ENCODE peak calls at places on chromosomes 1 and 21, in six cellular contexts. One of them, this sample, is unnamed.

GRCh38 chr1:156504062-156504813 is 3.7 kb upstream of the MEF2D start:
- DNase-seq in GM20000: no peak
- DNase-seq in cardiac muscle cell: peak
- DNase-seq in HFFc6: no peak
- DNase-seq in CD8-positive, alpha-beta T cell: no peak
- DNase-seq in fibroblast of villous mesenchyme: no peak
- DNase-seq in this sample: no peak

GRCh38 chr21:43335119-43335518 is 91.8 kb downstream of the SIK1 start:
- DNase-seq in GM20000: no peak
- DNase-seq in cardiac muscle cell: no peak
- DNase-seq in HFFc6: no peak
- DNase-seq in CD8-positive, alpha-beta T cell: no peak
- DNase-seq in fibroblast of villous mesenchyme: no peak
- DNase-seq in this sample: no peak

GRCh38 chr1:47823016-47823843 is 174.0 kb downstream of the TRABD2B start:
- DNase-seq in GM20000: no peak
- DNase-seq in cardiac muscle cell: no peak
- DNase-seq in HFFc6: no peak
- DNase-seq in CD8-positive, alpha-beta T cell: no peak
- DNase-seq in fibroblast of villous mesenchyme: no peak
- DNase-seq in this sample: no peak

GRCh38 chr21:30958737-30959136 is 77.4 kb upstream of the KRTAP11-1 start:
- DNase-seq in GM20000: no peak
- DNase-seq in cardiac muscle cell: no peak
- DNase-seq in HFFc6: no peak
- DNase-seq in CD8-positive, alpha-beta T cell: no peak
- DNase-seq in fibroblast of villous mesenchyme: no peak
- DNase-seq in this sample: no peak

GRCh38 chr21:42433946-42434551 is 30.3 kb downstream of the UBASH3A start:
- DNase-seq in GM20000: no peak
- DNase-seq in cardiac muscle cell: no peak
- DNase-seq in HFFc6: no peak
- DNase-seq in CD8-positive, alpha-beta T cell: no peak
- DNase-seq in fibroblast of villous mesenchyme: no peak
- DNase-seq in this sample: no peak

GRCh38 chr21:28684351-28684750 is 308.3 kb downstream of the LTN1 start:
- DNase-seq in GM20000: no peak
- DNase-seq in cardiac muscle cell: peak
- DNase-seq in HFFc6: no peak
- DNase-seq in CD8-positive, alpha-beta T cell: no peak
- DNase-seq in fibroblast of villous mesenchyme: no peak
- DNase-seq in this sample: no peak

GRCh38 chr1:42743302-42744029 is 3.4 kb upstream of the CLDN19 start:
- DNase-seq in GM20000: no peak
- DNase-seq in cardiac muscle cell: no peak
- DNase-seq in HFFc6: peak
- DNase-seq in CD8-positive, alpha-beta T cell: no peak
- DNase-seq in fibroblast of villous mesenchyme: no peak
- DNase-seq in this sample: no peak

GRCh38 chr1:81681570-81681969 is 119.2 kb upstream of the ADGRL2 start:
- DNase-seq in GM20000: no peak
- DNase-seq in cardiac muscle cell: peak
- DNase-seq in HFFc6: peak
- DNase-seq in CD8-positive, alpha-beta T cell: no peak
- DNase-seq in fibroblast of villous mesenchyme: peak
- DNase-seq in this sample: no peak

GRCh38 chr1:178724386-178724733 is 684 bp upstream of the RALGPS2 start:
- DNase-seq in GM20000: peak
- DNase-seq in cardiac muscle cell: no peak
- DNase-seq in HFFc6: no peak
- DNase-seq in CD8-positive, alpha-beta T cell: no peak
- DNase-seq in fibroblast of villous mesenchyme: no peak
- DNase-seq in this sample: no peak

GRCh38 chr21:42118901-42119300 is 47.8 kb downstream of the UMODL1 start:
- DNase-seq in GM20000: no peak
- DNase-seq in cardiac muscle cell: no peak
- DNase-seq in HFFc6: no peak
- DNase-seq in CD8-positive, alpha-beta T cell: no peak
- DNase-seq in fibroblast of villous mesenchyme: no peak
- DNase-seq in this sample: no peak

GRCh38 chr1:181131255-181131901 is 42.9 kb downstream of the IER5 start:
- DNase-seq in GM20000: peak
- DNase-seq in cardiac muscle cell: no peak
- DNase-seq in HFFc6: no peak
- DNase-seq in CD8-positive, alpha-beta T cell: no peak
- DNase-seq in fibroblast of villous mesenchyme: no peak
- DNase-seq in this sample: no peak

GRCh38 chr1:70767377-70767776 is 280.2 kb downstream of the PTGER3 start:
- DNase-seq in GM20000: no peak
- DNase-seq in cardiac muscle cell: no peak
- DNase-seq in HFFc6: peak
- DNase-seq in CD8-positive, alpha-beta T cell: no peak
- DNase-seq in fibroblast of villous mesenchyme: peak
- DNase-seq in this sample: no peak

GRCh38 chr1:36006941-36007500 is 76.1 kb downstream of the AGO3 start:
- DNase-seq in GM20000: no peak
- DNase-seq in cardiac muscle cell: no peak
- DNase-seq in HFFc6: no peak
- DNase-seq in CD8-positive, alpha-beta T cell: no peak
- DNase-seq in fibroblast of villous mesenchyme: no peak
- DNase-seq in this sample: no peak

GRCh38 chr1:82704966-82705365 is 904.2 kb downstream of the ADGRL2 start:
- DNase-seq in GM20000: no peak
- DNase-seq in cardiac muscle cell: peak
- DNase-seq in HFFc6: no peak
- DNase-seq in CD8-positive, alpha-beta T cell: no peak
- DNase-seq in fibroblast of villous mesenchyme: no peak
- DNase-seq in this sample: no peak

GRCh38 chr1:33792651-33793050 is 71.2 kb upstream of the HMGB4 start:
- DNase-seq in GM20000: no peak
- DNase-seq in cardiac muscle cell: no peak
- DNase-seq in HFFc6: no peak
- DNase-seq in CD8-positive, alpha-beta T cell: no peak
- DNase-seq in fibroblast of villous mesenchyme: no peak
- DNase-seq in this sample: no peak

GRCh38 chr1:166910396-166910994 is 34.4 kb upstream of the TADA1 start:
- DNase-seq in GM20000: peak
- DNase-seq in cardiac muscle cell: peak
- DNase-seq in HFFc6: peak
- DNase-seq in CD8-positive, alpha-beta T cell: peak
- DNase-seq in fibroblast of villous mesenchyme: peak
- DNase-seq in this sample: peak

GRCh38 chr1:219621047-219621786 is 8.3 kb upstream of the ZC3H11B start:
- DNase-seq in GM20000: no peak
- DNase-seq in cardiac muscle cell: no peak
- DNase-seq in HFFc6: no peak
- DNase-seq in CD8-positive, alpha-beta T cell: no peak
- DNase-seq in fibroblast of villous mesenchyme: no peak
- DNase-seq in this sample: no peak

GRCh38 chr1:204600968-204601367 is 84.6 kb downstream of the LRRN2 start:
- DNase-seq in GM20000: no peak
- DNase-seq in cardiac muscle cell: no peak
- DNase-seq in HFFc6: no peak
- DNase-seq in CD8-positive, alpha-beta T cell: no peak
- DNase-seq in fibroblast of villous mesenchyme: no peak
- DNase-seq in this sample: no peak
- TF ChIP-seq CTCF in GM20000: no peak
- TF ChIP-seq CTCF in cardiac muscle cell: peak
- TF ChIP-seq CTCF in HFFc6: peak
- TF ChIP-seq CTCF in CD8-positive, alpha-beta T cell: no peak
- TF ChIP-seq CTCF in fibroblast of villous mesenchyme: peak
- TF ChIP-seq CTCF in this sample: peak

DNA sequence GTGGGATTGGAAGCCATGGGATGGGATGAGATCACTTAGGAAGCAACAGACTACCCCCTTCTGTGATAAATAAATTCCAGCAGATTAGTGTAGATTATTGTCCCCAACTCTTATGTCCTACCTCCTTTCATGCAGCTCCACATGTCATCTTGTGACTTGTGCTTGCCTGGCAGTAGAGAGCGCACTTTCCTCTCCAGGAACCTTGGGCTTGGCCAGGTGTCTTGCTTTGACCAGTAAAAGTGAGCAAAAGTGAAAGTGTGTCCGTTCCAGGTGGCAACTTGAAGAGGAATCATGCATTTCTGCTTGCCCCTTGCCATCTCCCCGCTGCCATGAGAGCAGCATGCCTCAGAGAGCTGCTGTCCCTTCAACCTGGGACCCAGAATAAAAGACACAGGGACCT is 122.9 kb upstream of the ERG start:
- DNase-seq in GM20000: no peak
- DNase-seq in cardiac muscle cell: no peak
- DNase-seq in HFFc6: no peak
- DNase-seq in CD8-positive, alpha-beta T cell: no peak
- DNase-seq in fibroblast of villous mesenchyme: no peak
- DNase-seq in this sample: no peak
- TF ChIP-seq CTCF in GM20000: no peak
- TF ChIP-seq CTCF in cardiac muscle cell: no peak
- TF ChIP-seq CTCF in HFFc6: no peak
- TF ChIP-seq CTCF in CD8-positive, alpha-beta T cell: no peak
- TF ChIP-seq CTCF in fibroblast of villous mesenchyme: no peak
- TF ChIP-seq CTCF in this sample: no peak

GRCh38 chr1:11719313-11720032 is 16.5 kb upstream of the AGTRAP start:
- DNase-seq in GM20000: peak
- DNase-seq in cardiac muscle cell: peak
- DNase-seq in HFFc6: peak
- DNase-seq in CD8-positive, alpha-beta T cell: peak
- DNase-seq in fibroblast of villous mesenchyme: peak
- DNase-seq in this sample: peak
- TF ChIP-seq CTCF in GM20000: peak
- TF ChIP-seq CTCF in cardiac muscle cell: peak
- TF ChIP-seq CTCF in HFFc6: peak
- TF ChIP-seq CTCF in CD8-positive, alpha-beta T cell: peak
- TF ChIP-seq CTCF in fibroblast of villous mesenchyme: peak
- TF ChIP-seq CTCF in this sample: peak

DNA sequence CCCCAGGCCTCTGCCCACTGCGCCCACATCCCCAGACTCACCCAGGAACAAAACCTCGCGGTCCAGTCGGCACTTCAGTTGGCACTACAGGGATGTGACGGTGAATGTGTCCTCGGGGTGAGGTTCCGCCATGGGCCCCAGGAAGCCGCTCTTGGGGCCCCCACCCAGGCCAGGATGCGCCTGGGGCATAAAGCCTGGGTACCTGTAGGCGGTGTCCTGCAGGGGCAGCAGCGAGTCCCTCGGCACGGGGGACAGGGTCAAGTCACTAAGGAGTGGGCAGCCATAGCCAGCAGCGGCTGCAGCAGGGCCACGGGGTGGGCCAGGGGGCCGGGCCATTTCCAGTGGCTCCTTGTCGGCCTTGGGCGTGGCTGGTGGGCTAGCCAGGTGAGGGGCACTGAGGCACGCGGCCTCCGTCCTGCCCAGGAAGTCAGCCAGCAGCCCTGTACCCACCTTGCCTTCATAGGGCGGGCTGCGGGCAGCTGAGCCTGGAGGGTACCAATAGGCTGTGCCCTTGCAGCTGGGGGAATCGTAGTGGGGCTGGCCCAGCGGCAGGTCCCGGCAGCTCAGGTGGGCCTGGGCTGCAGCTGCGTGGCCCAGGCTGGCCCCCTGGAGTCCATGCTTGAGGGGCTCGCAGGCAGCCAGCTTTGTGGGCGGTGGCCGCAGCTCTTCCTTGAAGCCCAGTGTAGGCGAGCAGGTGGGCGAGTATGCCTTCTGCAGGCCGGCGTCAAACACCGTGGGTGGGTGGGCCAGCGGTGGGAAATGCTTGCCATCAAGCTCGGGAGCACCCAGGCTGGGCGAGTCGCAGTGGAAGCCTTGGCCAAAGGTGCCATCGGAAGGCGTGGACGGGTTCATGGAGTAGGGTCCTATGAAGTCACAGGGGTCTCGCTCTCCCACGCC is 56.5 kb downstream of the AHDC1 start:
- DNase-seq in GM20000: no peak
- DNase-seq in cardiac muscle cell: no peak
- DNase-seq in HFFc6: no peak
- DNase-seq in CD8-positive, alpha-beta T cell: no peak
- DNase-seq in fibroblast of villous mesenchyme: no peak
- DNase-seq in this sample: no peak
- TF ChIP-seq CTCF in GM20000: no peak
- TF ChIP-seq CTCF in cardiac muscle cell: peak
- TF ChIP-seq CTCF in HFFc6: peak
- TF ChIP-seq CTCF in CD8-positive, alpha-beta T cell: no peak
- TF ChIP-seq CTCF in fibroblast of villous mesenchyme: no peak
- TF ChIP-seq CTCF in this sample: no peak

GRCh38 chr1:91553196-91553595 is 52.5 kb downstream of the CDC7 start:
- DNase-seq in GM20000: no peak
- DNase-seq in cardiac muscle cell: peak
- DNase-seq in HFFc6: peak
- DNase-seq in CD8-positive, alpha-beta T cell: no peak
- DNase-seq in fibroblast of villous mesenchyme: peak
- DNase-seq in this sample: no peak

GRCh38 chr1:91557039-91557690 is 56.5 kb downstream of the CDC7 start:
- DNase-seq in GM20000: no peak
- DNase-seq in cardiac muscle cell: peak
- DNase-seq in HFFc6: peak
- DNase-seq in CD8-positive, alpha-beta T cell: no peak
- DNase-seq in fibroblast of villous mesenchyme: no peak
- DNase-seq in this sample: no peak

GRCh38 chr1:91555821-91556531 is 55.3 kb downstream of the CDC7 start:
- DNase-seq in GM20000: peak
- DNase-seq in cardiac muscle cell: peak
- DNase-seq in HFFc6: peak
- DNase-seq in CD8-positive, alpha-beta T cell: peak
- DNase-seq in fibroblast of villous mesenchyme: peak
- DNase-seq in this sample: no peak

GRCh38 chr1:91556556-91556955 is 55.9 kb downstream of the CDC7 start:
- DNase-seq in GM20000: no peak
- DNase-seq in cardiac muscle cell: no peak
- DNase-seq in HFFc6: no peak
- DNase-seq in CD8-positive, alpha-beta T cell: no peak
- DNase-seq in fibroblast of villous mesenchyme: no peak
- DNase-seq in this sample: no peak

GRCh38 chr1:91555074-91555730 is 54.6 kb downstream of the CDC7 start:
- DNase-seq in GM20000: no peak
- DNase-seq in cardiac muscle cell: peak
- DNase-seq in HFFc6: peak
- DNase-seq in CD8-positive, alpha-beta T cell: no peak
- DNase-seq in fibroblast of villous mesenchyme: no peak
- DNase-seq in this sample: no peak
- TF ChIP-seq CTCF in GM20000: no peak
- TF ChIP-seq CTCF in cardiac muscle cell: no peak
- TF ChIP-seq CTCF in HFFc6: peak
- TF ChIP-seq CTCF in CD8-positive, alpha-beta T cell: no peak
- TF ChIP-seq CTCF in fibroblast of villous mesenchyme: peak
- TF ChIP-seq CTCF in this sample: peak

GRCh38 chr1:150548632-150549495 is at the start of gene ADAMTSL4:
- DNase-seq in GM20000: peak
- DNase-seq in cardiac muscle cell: peak
- DNase-seq in HFFc6: peak
- DNase-seq in CD8-positive, alpha-beta T cell: no peak
- DNase-seq in fibroblast of villous mesenchyme: peak
- DNase-seq in this sample: peak
- TF ChIP-seq CTCF in GM20000: no peak
- TF ChIP-seq CTCF in cardiac muscle cell: peak
- TF ChIP-seq CTCF in HFFc6: peak
- TF ChIP-seq CTCF in CD8-positive, alpha-beta T cell: no peak
- TF ChIP-seq CTCF in fibroblast of villous mesenchyme: peak
- TF ChIP-seq CTCF in this sample: peak

GRCh38 chr1:150387200-150387599 is 23.3 kb downstream of the RPRD2 start:
- DNase-seq in GM20000: no peak
- DNase-seq in cardiac muscle cell: no peak
- DNase-seq in HFFc6: no peak
- DNase-seq in CD8-positive, alpha-beta T cell: no peak
- DNase-seq in fibroblast of villous mesenchyme: no peak
- DNase-seq in this sample: no peak
- TF ChIP-seq CTCF in GM20000: no peak
- TF ChIP-seq CTCF in cardiac muscle cell: no peak
- TF ChIP-seq CTCF in HFFc6: no peak
- TF ChIP-seq CTCF in CD8-positive, alpha-beta T cell: no peak
- TF ChIP-seq CTCF in fibroblast of villous mesenchyme: no peak
- TF ChIP-seq CTCF in this sample: no peak